ENCODE peak calls at places on chromosomes 3 and 15, in four cellular contexts. One of them, this sample, is unnamed.

GRCh38 chr3:141440942-141441341 is 45.9 kb upstream of the RASA2 start:
- DNase-seq in K562: no peak
- DNase-seq in HCT116: no peak
- DNase-seq in HepG2: no peak
- DNase-seq in this sample: no peak

GRCh38 chr3:18806633-18807032 is 341.7 kb upstream of the KCNH8 start:
- DNase-seq in HepG2: no peak
- DNase-seq in K562: no peak
- DNase-seq in HCT116: no peak
- DNase-seq in this sample: no peak

GRCh38 chr15:76346666-76347506 is 10.3 kb downstream of the ISL2 start:
- DNase-seq in K562: no peak
- DNase-seq in HepG2: no peak
- DNase-seq in HCT116: no peak
- DNase-seq in this sample: no peak

GRCh38 chr3:194312743-194313281 is 38.3 kb downstream of the CPN2 start:
- DNase-seq in HCT116: no peak
- DNase-seq in HepG2: peak; percentile 33
- DNase-seq in K562: peak; percentile 48
- DNase-seq in this sample: no peak

GRCh38 chr3:122324871-122325323 is at the start of gene CSTA:
- DNase-seq in K562: no peak
- DNase-seq in HCT116: no peak
- DNase-seq in HepG2: no peak
- DNase-seq in this sample: no peak

GRCh38 chr3:42118762-42119361 is 27.7 kb downstream of the TRAK1 start:
- DNase-seq in HepG2: peak; percentile 74
- DNase-seq in HCT116: peak; percentile 47
- DNase-seq in K562: peak; percentile 67
- DNase-seq in this sample: no peak

GRCh38 chr3:38582941-38583645 is 66.4 kb downstream of the SCN5A start:
- DNase-seq in HCT116: no peak
- DNase-seq in HepG2: no peak
- DNase-seq in K562: no peak
- DNase-seq in this sample: no peak

GRCh38 chr15:68421798-68422402 is 10.1 kb downstream of the ITGA11 start:
- DNase-seq in HepG2: no peak
- DNase-seq in K562: no peak
- DNase-seq in HCT116: no peak
- DNase-seq in this sample: no peak

GRCh38 chr3:177905173-177905894 is 630.9 kb upstream of the KCNMB2 start:
- DNase-seq in HCT116: no peak
- DNase-seq in K562: no peak
- DNase-seq in HepG2: no peak
- DNase-seq in this sample: no peak

GRCh38 chr3:186639778-186640472 is at the start of gene FETUB:
- DNase-seq in HepG2: no peak
- DNase-seq in K562: no peak
- DNase-seq in HCT116: no peak
- DNase-seq in this sample: no peak

GRCh38 chr3:24373198-24373959 is 121.3 kb downstream of the THRB start:
- DNase-seq in K562: no peak
- DNase-seq in HepG2: peak; percentile 67
- DNase-seq in HCT116: no peak
- DNase-seq in this sample: no peak

GRCh38 chr3:153756816-153757215 is 364.4 kb upstream of the ARHGEF26 start:
- DNase-seq in HCT116: no peak
- DNase-seq in HepG2: no peak
- DNase-seq in K562: no peak
- DNase-seq in this sample: no peak

GRCh38 chr3:123388050-123388449 is 60.8 kb downstream of the ADCY5 start:
- DNase-seq in K562: no peak
- DNase-seq in HCT116: no peak
- DNase-seq in HepG2: no peak
- DNase-seq in this sample: no peak

GRCh38 chr15:74642724-74643367 is 27.2 kb downstream of the CLK3 start:
- DNase-seq in K562: peak; percentile 64
- DNase-seq in HepG2: no peak
- DNase-seq in HCT116: no peak
- DNase-seq in this sample: no peak

GRCh38 chr15:52011711-52012144 is 7.3 kb upstream of the MAPK6 start:
- DNase-seq in HCT116: no peak
- DNase-seq in K562: no peak
- DNase-seq in HepG2: peak; percentile 50
- DNase-seq in this sample: no peak

GRCh38 chr3:47868306-47868705 is 65.4 kb downstream of the DHX30 start:
- DNase-seq in K562: no peak
- DNase-seq in HCT116: no peak
- DNase-seq in HepG2: no peak
- DNase-seq in this sample: no peak

GRCh38 chr15:50675524-50676144 is 11.0 kb downstream of the TRPM7 start:
- DNase-seq in HepG2: no peak
- DNase-seq in HCT116: peak; percentile 21
- DNase-seq in K562: no peak
- DNase-seq in this sample: no peak

GRCh38 chr15:67784057-67784781 is 41.1 kb upstream of the SKOR1 start:
- DNase-seq in HCT116: no peak
- DNase-seq in K562: no peak
- DNase-seq in HepG2: no peak
- DNase-seq in this sample: no peak

GRCh38 chr15:93485922-93486327 is 396.9 kb upstream of the RGMA start:
- DNase-seq in HCT116: no peak
- DNase-seq in HepG2: no peak
- DNase-seq in K562: no peak
- DNase-seq in this sample: no peak

GRCh38 chr15:94196536-94196935 is 34.8 kb upstream of the MCTP2 start:
- DNase-seq in HCT116: no peak
- DNase-seq in HepG2: no peak
- DNase-seq in K562: no peak
- DNase-seq in this sample: no peak

GRCh38 chr15:89003865-89004725 is 84.2 kb upstream of the ABHD2 start:
- DNase-seq in HCT116: no peak
- DNase-seq in K562: peak; percentile 78
- DNase-seq in HepG2: peak; percentile 41
- DNase-seq in this sample: no peak

GRCh38 chr15:82680200-82681102 is 29.2 kb downstream of the AP3B2 start:
- DNase-seq in HCT116: no peak
- DNase-seq in HepG2: no peak
- DNase-seq in K562: peak; percentile 95
- DNase-seq in this sample: no peak

GRCh38 chr3:136070953-136071949 is 105.7 kb downstream of the PPP2R3A start:
- DNase-seq in HepG2: no peak
- DNase-seq in HCT116: no peak
- DNase-seq in K562: no peak
- DNase-seq in this sample: no peak

GRCh38 chr15:98802187-98802586 is 153.8 kb downstream of the IGF1R start:
- DNase-seq in HCT116: no peak
- DNase-seq in K562: no peak
- DNase-seq in HepG2: no peak
- DNase-seq in this sample: no peak

GRCh38 chr3:129161860-129162271 is 1.0 kb upstream of the ISY1 start:
- DNase-seq in HepG2: peak; percentile 18
- DNase-seq in HCT116: no peak
- DNase-seq in K562: peak; percentile 21
- DNase-seq in this sample: no peak

GRCh38 chr15:33292718-33293307 is 18.0 kb upstream of the RYR3 start:
- DNase-seq in HCT116: peak; percentile 51
- DNase-seq in K562: peak; percentile 51
- DNase-seq in HepG2: peak; percentile 51
- DNase-seq in this sample: peak; percentile 32

GRCh38 chr3:28553175-28553574 is 204.6 kb upstream of the AZI2 start:
- DNase-seq in HepG2: no peak
- DNase-seq in K562: no peak
- DNase-seq in HCT116: no peak
- DNase-seq in this sample: no peak

GRCh38 chr15:57438166-57438565 is 61.9 kb downstream of the CGNL1 start:
- DNase-seq in HCT116: no peak
- DNase-seq in HepG2: no peak
- DNase-seq in K562: no peak
- DNase-seq in this sample: no peak

GRCh38 chr3:98581474-98581873 is 11.9 kb downstream of the CPOX start:
- DNase-seq in HepG2: no peak
- DNase-seq in K562: no peak
- DNase-seq in HCT116: no peak
- DNase-seq in this sample: no peak

GRCh38 chr15:101167366-101167790 is 84.5 kb downstream of the CHSY1 start:
- DNase-seq in K562: no peak
- DNase-seq in HepG2: peak; percentile 31
- DNase-seq in HCT116: no peak
- DNase-seq in this sample: no peak

GRCh38 chr3:196633658-196634151 is 5.8 kb upstream of the NRROS start:
- DNase-seq in K562: no peak
- DNase-seq in HepG2: no peak
- DNase-seq in HCT116: no peak
- DNase-seq in this sample: no peak

GRCh38 chr3:62188547-62189375 is 184.6 kb downstream of the FEZF2 start:
- DNase-seq in HCT116: peak; percentile 7
- DNase-seq in K562: peak; percentile 61
- DNase-seq in HepG2: peak; percentile 48
- DNase-seq in this sample: peak; percentile 33

GRCh38 chr3:71310595-71311319 is 272.8 kb downstream of the FOXP1 start:
- DNase-seq in K562: no peak
- DNase-seq in HepG2: peak; percentile 24
- DNase-seq in HCT116: no peak
- DNase-seq in this sample: no peak

GRCh38 chr15:48962662-48963523 is 826 bp downstream of the SHC4 start:
- DNase-seq in HCT116: no peak
- DNase-seq in K562: no peak
- DNase-seq in HepG2: no peak
- DNase-seq in this sample: no peak

GRCh38 chr3:179464296-179465092 is 13.2 kb upstream of the GNB4 start:
- DNase-seq in HCT116: no peak
- DNase-seq in HepG2: no peak
- DNase-seq in K562: no peak
- DNase-seq in this sample: no peak

GRCh38 chr3:52088445-52089367 is 32.3 kb upstream of the DUSP7 start:
- DNase-seq in K562: peak; percentile 47
- DNase-seq in HCT116: no peak
- DNase-seq in HepG2: peak; percentile 22
- DNase-seq in this sample: no peak

GRCh38 chr3:52086461-52086860 is 30.1 kb upstream of the DUSP7 start:
- DNase-seq in K562: no peak
- DNase-seq in HepG2: no peak
- DNase-seq in HCT116: no peak
- DNase-seq in this sample: no peak

GRCh38 chr3:52085883-52086282 is 29.5 kb upstream of the DUSP7 start:
- DNase-seq in HepG2: no peak
- DNase-seq in HCT116: no peak
- DNase-seq in K562: no peak
- DNase-seq in this sample: no peak

GRCh38 chr3:52087728-52088127 is 31.4 kb upstream of the DUSP7 start:
- DNase-seq in K562: no peak
- DNase-seq in HCT116: no peak
- DNase-seq in HepG2: no peak
- DNase-seq in this sample: no peak

GRCh38 chr3:52086939-52087675 is 30.7 kb upstream of the DUSP7 start:
- DNase-seq in K562: no peak
- DNase-seq in HCT116: no peak
- DNase-seq in HepG2: no peak
- DNase-seq in this sample: no peak
- TF ChIP-seq TCF7L2 in K562: no peak
- TF ChIP-seq TCF7L2 in HCT116: no peak
- TF ChIP-seq TCF7L2 in HepG2: no peak
- TF ChIP-seq TCF7L2 in this sample: no peak

GRCh38 chr3:170705136-170705535 is 119.3 kb upstream of the SLC7A14 start:
- DNase-seq in HepG2: no peak
- DNase-seq in K562: no peak
- DNase-seq in HCT116: no peak
- DNase-seq in this sample: no peak
- TF ChIP-seq TCF7L2 in HepG2: no peak
- TF ChIP-seq TCF7L2 in K562: no peak
- TF ChIP-seq TCF7L2 in HCT116: no peak
- TF ChIP-seq TCF7L2 in this sample: no peak

GRCh38 chr3:112671930-112672715 is 31.2 kb upstream of the CCDC80 start:
- DNase-seq in K562: no peak
- DNase-seq in HCT116: no peak
- DNase-seq in HepG2: no peak
- DNase-seq in this sample: no peak

GRCh38 chr3:112675943-112676530 is 35.1 kb upstream of the CCDC80 start:
- DNase-seq in K562: no peak
- DNase-seq in HCT116: no peak
- DNase-seq in HepG2: no peak
- DNase-seq in this sample: no peak

GRCh38 chr3:112672716-112673506 is 32.0 kb upstream of the CCDC80 start:
- DNase-seq in HepG2: no peak
- DNase-seq in K562: no peak
- DNase-seq in HCT116: no peak
- DNase-seq in this sample: no peak

GRCh38 chr3:112676659-112677234 is 35.8 kb upstream of the CCDC80 start:
- DNase-seq in HepG2: peak; percentile 29
- DNase-seq in K562: peak; percentile 63
- DNase-seq in HCT116: peak; percentile 59
- DNase-seq in this sample: peak; percentile 90

GRCh38 chr3:112675349-112675748 is 34.4 kb upstream of the CCDC80 start:
- DNase-seq in HepG2: no peak
- DNase-seq in HCT116: no peak
- DNase-seq in K562: no peak
- DNase-seq in this sample: no peak
- TF ChIP-seq TCF7L2 in HepG2: no peak
- TF ChIP-seq TCF7L2 in HCT116: no peak
- TF ChIP-seq TCF7L2 in K562: no peak
- TF ChIP-seq TCF7L2 in this sample: no peak

GRCh38 chr3:169953462-169954141 is 13.0 kb upstream of the SEC62 start:
- DNase-seq in HCT116: no peak
- DNase-seq in HepG2: no peak
- DNase-seq in K562: no peak
- DNase-seq in this sample: no peak

GRCh38 chr3:169952045-169952444 is 14.6 kb upstream of the SEC62 start:
- DNase-seq in HepG2: no peak
- DNase-seq in HCT116: no peak
- DNase-seq in K562: no peak
- DNase-seq in this sample: no peak

GRCh38 chr3:169948559-169949371 is 17.8 kb upstream of the SEC62 start:
- DNase-seq in K562: no peak
- DNase-seq in HepG2: no peak
- DNase-seq in HCT116: no peak
- DNase-seq in this sample: no peak

DNA sequence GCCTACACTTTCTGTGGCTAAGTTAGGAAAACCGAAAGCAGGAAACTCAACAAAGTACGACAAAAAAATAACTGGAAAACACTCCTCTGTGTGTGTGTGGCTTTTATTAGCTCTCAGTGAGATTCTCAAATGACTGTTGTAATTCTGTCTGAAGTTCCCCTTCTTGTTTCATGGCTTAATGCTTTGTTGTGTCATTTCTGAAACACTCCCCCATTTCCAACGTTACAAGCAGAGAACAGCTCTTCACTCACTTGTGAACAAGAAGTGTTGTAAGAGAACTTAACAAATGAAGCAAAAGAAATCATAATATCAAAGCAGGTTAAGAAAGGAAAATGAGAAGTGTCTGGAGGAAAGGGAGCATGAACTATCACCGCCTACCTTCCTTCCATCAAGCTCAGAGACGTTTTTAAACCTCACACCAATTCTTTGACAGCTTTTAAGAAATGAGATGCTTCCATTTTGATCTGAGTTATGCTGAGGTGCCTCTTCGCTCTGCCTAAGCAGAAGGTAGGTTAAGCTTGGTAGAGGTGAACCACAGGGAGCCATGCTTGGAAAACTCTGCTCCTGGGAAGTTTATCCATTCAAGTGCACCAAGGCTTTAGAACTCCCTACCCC is 12.4 kb upstream of the SEC62 start:
- DNase-seq in HCT116: no peak
- DNase-seq in K562: no peak
- DNase-seq in HepG2: no peak
- DNase-seq in this sample: no peak
- TF ChIP-seq TCF7L2 in HCT116: no peak
- TF ChIP-seq TCF7L2 in K562: no peak
- TF ChIP-seq TCF7L2 in HepG2: no peak
- TF ChIP-seq TCF7L2 in this sample: no peak